ENCODE peak calls at places on chromosomes 13 and 19, in ten cellular contexts. O is colonic mucosa; W is right atrium auricular region; T is IMR-90; G is PC-3; H is fibroblast of lung; Q is pancreas; V is osteoblast; P is tibial nerve; K is CD8-positive, alpha-beta T cell. Z is an unnamed sample.

GRCh38 chr19:2132731-2133490 is 18.5 kb downstream of the AP3D1 start:
- DNase-seq in O (no peak), W (peak; percentile 62), T (no peak), G (no peak), H (no peak), Q (no peak), V (no peak), P (no peak), K (no peak), Z (peak; percentile 52)

GRCh38 chr19:45824041-45824471 is 8.9 kb upstream of the RSPH6A start:
- DNase-seq in O (peak; percentile 53), W (no peak), T (no peak), G (no peak), H (no peak), Q (no peak), V (peak; percentile 62), P (no peak), K (no peak), Z (no peak)

GRCh38 chr19:14661372-14661924 is 13.2 kb downstream of the ADGRE3 start:
- DNase-seq in O (no peak), W (no peak), T (no peak), G (no peak), H (no peak), Q (no peak), V (no peak), P (no peak), K (no peak), Z (no peak)

GRCh38 chr13:64488731-64489130 is 2741.4 kb downstream of the PCDH9 start:
- DNase-seq in O (no peak), W (no peak), T (peak; percentile 28), G (no peak), H (no peak), Q (no peak), V (no peak), P (no peak), K (no peak), Z (no peak)

GRCh38 chr13:103006706-103007426 is 59.4 kb downstream of the SLC10A2 start:
- DNase-seq in O (no peak), W (no peak), T (no peak), G (no peak), H (no peak), Q (no peak), V (no peak), P (no peak), K (no peak), Z (no peak)

GRCh38 chr19:10007366-10007765 is 2.9 kb downstream of the COL5A3 start:
- DNase-seq in O (no peak), W (peak; percentile 66), T (peak; percentile 47), G (no peak), H (no peak), Q (no peak), V (peak; percentile 88), P (peak; percentile 39), K (no peak), Z (peak; percentile 57)

GRCh38 chr13:111908981-111909380 is 158.0 kb upstream of the SOX1 start:
- DNase-seq in O (peak; percentile 2), W (peak; percentile 38), T (no peak), G (no peak), H (no peak), Q (no peak), V (no peak), P (no peak), K (no peak), Z (no peak)

GRCh38 chr13:112965573-112966115 is 3.4 kb upstream of the MCF2L start:
- DNase-seq in O (no peak), W (no peak), T (no peak), G (no peak), H (no peak), Q (peak; percentile 42), V (peak; percentile 80), P (no peak), K (no peak), Z (no peak)

GRCh38 chr19:30884146-30884812 is 465.0 kb downstream of the TSHZ3 start:
- DNase-seq in O (no peak), W (no peak), T (no peak), G (no peak), H (no peak), Q (no peak), V (no peak), P (no peak), K (no peak), Z (no peak)

GRCh38 chr19:5035105-5035761 is 66.3 kb downstream of the KDM4B start:
- DNase-seq in O (no peak), W (no peak), T (no peak), G (no peak), H (no peak), Q (no peak), V (no peak), P (no peak), K (no peak), Z (no peak)
- H3K4me1 ChIP-seq in O (no peaks in the 10 kb centered on the region), W (no peaks in the 10 kb centered on the region), T (peaks cover 14% of the 10 kb centered on the region), G (peaks cover 5% of the 10 kb centered on the region), H (peaks cover 8% of the 10 kb centered on the region), Q (no peaks in the 10 kb centered on the region), V (peaks cover 4% of the 10 kb centered on the region), P (peaks cover 38% of the 10 kb centered on the region), K (peaks cover 7% of the 10 kb centered on the region), Z (peaks cover 79% of the 10 kb centered on the region)

GRCh38 chr19:16893686-16893990 is 4.8 kb downstream of the F2RL3 start:
- DNase-seq in O (no peak), W (no peak), T (no peak), G (no peak), H (no peak), Q (no peak), V (peak; percentile 81), P (no peak), K (no peak), Z (no peak)

GRCh38 chr19:16896098-16896912 is 7.5 kb downstream of the F2RL3 start:
- DNase-seq in O (peak; percentile 27), W (no peak), T (no peak), G (no peak), H (no peak), Q (peak; percentile 68), V (peak; percentile 71), P (no peak), K (no peak), Z (no peak)

GRCh38 chr19:16896913-16897571 is 8.2 kb downstream of the F2RL3 start:
- DNase-seq in O (peak; percentile 95), W (peak; percentile 94), T (peak; percentile 91), G (peak; percentile 76), H (peak; percentile 96), Q (peak; percentile 94), V (peak; percentile 99), P (peak; percentile 97), K (peak; percentile 62), Z (peak; percentile 94)

GRCh38 chr19:16894080-16894479 is 5.3 kb downstream of the F2RL3 start:
- DNase-seq in O (no peak), W (no peak), T (no peak), G (no peak), H (no peak), Q (no peak), V (peak; percentile 62), P (no peak), K (no peak), Z (no peak)

DNA sequence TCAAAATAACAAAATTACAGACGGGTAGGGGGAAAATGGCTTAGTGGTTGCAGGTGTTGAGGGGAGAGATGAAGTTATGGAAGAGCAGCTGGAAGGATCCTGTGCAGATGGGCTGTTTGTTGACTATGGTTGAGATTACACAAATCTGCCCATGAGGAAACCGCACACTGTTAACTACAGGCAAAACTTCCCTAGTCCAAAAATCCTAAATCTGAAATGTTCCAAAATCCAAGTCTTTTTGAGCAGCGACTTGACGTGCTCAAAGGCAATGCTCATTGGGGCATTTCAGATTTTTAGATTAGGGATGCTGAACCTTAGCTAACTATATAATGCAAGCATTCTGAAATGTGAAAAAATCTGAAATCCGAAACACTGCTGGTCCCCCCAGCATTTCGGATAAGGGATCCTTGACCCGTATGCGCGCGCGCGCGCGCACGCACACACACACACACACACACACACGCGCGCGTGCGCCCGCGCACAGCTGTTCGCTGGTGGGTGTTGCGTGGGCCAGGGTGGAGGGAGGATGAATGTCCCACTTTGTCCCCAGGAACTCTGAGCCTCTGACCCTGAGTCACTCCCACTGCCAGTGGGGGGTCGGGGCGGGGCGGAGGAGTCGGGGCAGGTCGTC is 6.8 kb downstream of the F2RL3 start:
- DNase-seq in O (peak; percentile 28), W (no peak), T (no peak), G (no peak), H (peak; percentile 20), Q (no peak), V (peak; percentile 36), P (no peak), K (no peak), Z (no peak)
- H3K4me1 ChIP-seq in O (no peaks in the 10 kb centered on the region), W (no peaks in the 10 kb centered on the region), T (no peaks in the 10 kb centered on the region), G (peaks cover 6% of the 10 kb centered on the region), H (no peaks in the 10 kb centered on the region), Q (no peaks in the 10 kb centered on the region), V (no peaks in the 10 kb centered on the region), P (peaks cover 11% of the 10 kb centered on the region), K (peaks cover 26% of the 10 kb centered on the region), Z (peaks cover 37% of the 10 kb centered on the region)

DNA sequence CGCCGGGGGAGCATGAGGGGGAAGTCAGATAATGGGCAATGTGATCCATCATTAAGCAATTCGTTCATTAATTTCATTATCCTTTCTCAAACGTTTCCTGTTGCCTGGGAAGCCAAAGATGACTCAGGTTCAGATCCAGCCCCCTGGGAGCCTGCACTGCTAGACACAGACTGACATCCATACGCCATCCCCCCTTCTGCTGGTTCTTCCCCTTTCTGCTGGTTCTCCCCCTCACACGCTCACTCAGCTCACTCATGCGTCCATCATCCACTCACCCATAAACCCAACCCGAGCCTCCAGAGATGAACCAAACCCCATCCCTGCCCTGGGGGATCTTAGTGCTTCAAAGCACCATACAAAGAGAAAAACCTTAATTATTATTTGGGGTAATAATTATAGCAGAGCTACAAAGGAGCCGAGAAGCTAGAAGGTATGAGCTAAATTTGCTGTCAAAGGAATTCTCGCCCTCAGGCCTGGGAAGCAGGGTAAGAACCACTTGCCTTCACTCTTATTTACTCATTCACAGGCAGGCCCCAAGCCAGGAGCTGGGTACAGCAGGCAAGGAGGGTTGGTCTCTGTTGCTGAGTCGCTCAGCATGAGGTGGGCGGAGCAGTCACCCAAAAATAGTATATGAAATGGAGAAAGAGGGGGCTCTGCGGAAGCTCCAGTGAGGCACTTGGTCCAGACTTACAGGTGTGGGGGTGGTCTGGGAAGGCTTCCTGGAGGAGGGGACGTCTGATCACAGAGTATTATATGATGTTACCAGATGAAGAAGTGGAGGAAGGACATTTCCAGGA is 7.0 kb upstream of the ZNF444 start:
- DNase-seq in O (peak; percentile 46), W (no peak), T (peak; percentile 17), G (peak; percentile 36), H (no peak), Q (no peak), V (peak; percentile 55), P (no peak), K (no peak), Z (no peak)
- H3K4me1 ChIP-seq in O (no peaks in the 10 kb centered on the region), W (no peaks in the 10 kb centered on the region), T (peaks cover 11% of the 10 kb centered on the region), G (peaks cover 3% of the 10 kb centered on the region), H (no peaks in the 10 kb centered on the region), Q (peaks cover 18% of the 10 kb centered on the region), V (peaks cover 24% of the 10 kb centered on the region), P (peaks cover 4% of the 10 kb centered on the region), K (no peaks in the 10 kb centered on the region), Z (peaks cover 13% of the 10 kb centered on the region)

DNA sequence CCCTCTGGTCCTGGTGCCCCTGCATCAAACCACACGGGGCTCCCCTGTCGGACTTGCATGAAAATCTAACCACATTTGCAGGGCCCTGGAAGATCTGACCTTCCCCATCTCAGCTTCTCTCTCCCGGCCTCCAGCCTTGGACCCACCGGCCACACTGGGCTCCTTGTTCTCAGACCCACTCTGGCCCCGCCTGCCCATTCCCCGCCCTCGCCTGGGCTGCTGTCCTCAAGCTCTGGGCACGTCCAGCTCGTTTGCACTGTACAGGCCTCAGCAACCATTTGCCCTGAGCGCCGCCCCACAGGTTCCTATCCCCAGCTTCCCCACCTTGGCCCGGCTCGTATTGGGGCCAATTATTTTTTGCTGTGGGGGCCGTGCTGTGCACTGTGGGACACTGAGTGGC is 10.6 kb downstream of the MYO9B start:
- DNase-seq in O (no peak), W (no peak), T (no peak), G (no peak), H (no peak), Q (no peak), V (peak; percentile 47), P (no peak), K (no peak), Z (no peak)
- H3K4me1 ChIP-seq in O (no peaks in the 10 kb centered on the region), W (no peaks in the 10 kb centered on the region), T (peaks cover 23% of the 10 kb centered on the region), G (no peaks in the 10 kb centered on the region), H (peaks cover 29% of the 10 kb centered on the region), Q (no peaks in the 10 kb centered on the region), V (peaks cover 32% of the 10 kb centered on the region), P (peaks cover 51% of the 10 kb centered on the region), K (peaks cover 36% of the 10 kb centered on the region), Z (peaks cover 45% of the 10 kb centered on the region)

Z was measured in left ventricle myocardium inferior.